ENCODE peak calls at places on chromosome 7, in six cellular contexts. One of them, this sample, is unnamed.
A peak's percentile ranks its signal among the peaks of the same experiment; 100 is the strongest.

GRCh38 chr7:28481131-28481926 is 69.0 kb downstream of the CREB5 start:
- DNase-seq in CD8-positive, alpha-beta T cell: no peak
- DNase-seq in heart left ventricle: no peak
- DNase-seq in uterus: no peak
- DNase-seq in A549: no peak
- DNase-seq in neural progenitor cell: peak; percentile 59
- DNase-seq in this sample: no peak

GRCh38 chr7:92352009-92352408 is 95.3 kb upstream of the GATAD1 start:
- DNase-seq in CD8-positive, alpha-beta T cell: no peak
- DNase-seq in heart left ventricle: no peak
- DNase-seq in uterus: no peak
- DNase-seq in A549: no peak
- DNase-seq in neural progenitor cell: no peak
- DNase-seq in this sample: no peak

GRCh38 chr7:16634292-16634738 is 11.2 kb downstream of the ANKMY2 start:
- DNase-seq in CD8-positive, alpha-beta T cell: no peak
- DNase-seq in heart left ventricle: no peak
- DNase-seq in uterus: peak; percentile 23
- DNase-seq in A549: no peak
- DNase-seq in neural progenitor cell: no peak
- DNase-seq in this sample: no peak

GRCh38 chr7:137017221-137017620 is 148.8 kb downstream of the CHRM2 start:
- DNase-seq in CD8-positive, alpha-beta T cell: no peak
- DNase-seq in heart left ventricle: no peak
- DNase-seq in uterus: no peak
- DNase-seq in A549: no peak
- DNase-seq in neural progenitor cell: no peak
- DNase-seq in this sample: no peak

GRCh38 chr7:44959433-44959951 is 19.3 kb downstream of the MYO1G start:
- DNase-seq in CD8-positive, alpha-beta T cell: no peak
- DNase-seq in heart left ventricle: no peak
- DNase-seq in uterus: no peak
- DNase-seq in A549: no peak
- DNase-seq in neural progenitor cell: no peak
- DNase-seq in this sample: no peak

GRCh38 chr7:25025218-25025671 is 45.3 kb upstream of the OSBPL3 start:
- DNase-seq in CD8-positive, alpha-beta T cell: no peak
- DNase-seq in heart left ventricle: no peak
- DNase-seq in uterus: no peak
- DNase-seq in A549: no peak
- DNase-seq in neural progenitor cell: no peak
- DNase-seq in this sample: no peak

GRCh38 chr7:35617076-35617475 is 77.9 kb downstream of the HERPUD2 start:
- DNase-seq in CD8-positive, alpha-beta T cell: no peak
- DNase-seq in heart left ventricle: no peak
- DNase-seq in uterus: no peak
- DNase-seq in A549: no peak
- DNase-seq in neural progenitor cell: no peak
- DNase-seq in this sample: no peak

GRCh38 chr7:33619264-33619663 is 286.1 kb upstream of the BMPER start:
- DNase-seq in CD8-positive, alpha-beta T cell: no peak
- DNase-seq in heart left ventricle: no peak
- DNase-seq in uterus: no peak
- DNase-seq in A549: no peak
- DNase-seq in neural progenitor cell: no peak
- DNase-seq in this sample: no peak

GRCh38 chr7:128454808-128455555 is 696 bp upstream of the HILPDA start:
- DNase-seq in CD8-positive, alpha-beta T cell: no peak
- DNase-seq in heart left ventricle: no peak
- DNase-seq in uterus: no peak
- DNase-seq in A549: no peak
- DNase-seq in neural progenitor cell: peak; percentile 24
- DNase-seq in this sample: no peak

GRCh38 chr7:86815556-86815955 is 171.8 kb downstream of the GRM3 start:
- DNase-seq in CD8-positive, alpha-beta T cell: no peak
- DNase-seq in heart left ventricle: no peak
- DNase-seq in uterus: no peak
- DNase-seq in A549: no peak
- DNase-seq in neural progenitor cell: no peak
- DNase-seq in this sample: no peak

GRCh38 chr7:37198188-37198905 is 250.3 kb downstream of the ELMO1 start:
- DNase-seq in CD8-positive, alpha-beta T cell: no peak
- DNase-seq in heart left ventricle: no peak
- DNase-seq in uterus: no peak
- DNase-seq in A549: no peak
- DNase-seq in neural progenitor cell: no peak
- DNase-seq in this sample: no peak

GRCh38 chr7:54015251-54015650 is 526.9 kb upstream of the VSTM2A start:
- DNase-seq in CD8-positive, alpha-beta T cell: no peak
- DNase-seq in heart left ventricle: no peak
- DNase-seq in uterus: no peak
- DNase-seq in A549: no peak
- DNase-seq in neural progenitor cell: peak; percentile 23
- DNase-seq in this sample: no peak

GRCh38 chr7:111184960-111185359 is 94.0 kb downstream of the LRRN3 start:
- DNase-seq in CD8-positive, alpha-beta T cell: no peak
- DNase-seq in heart left ventricle: no peak
- DNase-seq in uterus: no peak
- DNase-seq in A549: no peak
- DNase-seq in neural progenitor cell: no peak
- DNase-seq in this sample: no peak

GRCh38 chr7:99380032-99380822 is 5.7 kb downstream of the ARPC1B start:
- DNase-seq in CD8-positive, alpha-beta T cell: peak; percentile 38
- DNase-seq in heart left ventricle: peak; percentile 63
- DNase-seq in uterus: no peak
- DNase-seq in A549: no peak
- DNase-seq in neural progenitor cell: no peak
- DNase-seq in this sample: peak; percentile 65

GRCh38 chr7:150514748-150515222 is at the start of gene GIMAP7:
- DNase-seq in CD8-positive, alpha-beta T cell: peak; percentile 73
- DNase-seq in heart left ventricle: peak; percentile 38
- DNase-seq in uterus: no peak
- DNase-seq in A549: no peak
- DNase-seq in neural progenitor cell: no peak
- DNase-seq in this sample: no peak

GRCh38 chr7:156897673-156898072 is 4.7 kb upstream of the LMBR1 start:
- DNase-seq in CD8-positive, alpha-beta T cell: no peak
- DNase-seq in heart left ventricle: no peak
- DNase-seq in uterus: no peak
- DNase-seq in A549: no peak
- DNase-seq in neural progenitor cell: no peak
- DNase-seq in this sample: no peak

GRCh38 chr7:132095111-132095765 is 481.0 kb downstream of the PLXNA4 start:
- DNase-seq in CD8-positive, alpha-beta T cell: no peak
- DNase-seq in heart left ventricle: no peak
- DNase-seq in uterus: no peak
- DNase-seq in A549: no peak
- DNase-seq in neural progenitor cell: no peak
- DNase-seq in this sample: no peak

GRCh38 chr7:39734605-39735004 is 111.2 kb downstream of the RALA start:
- DNase-seq in CD8-positive, alpha-beta T cell: no peak
- DNase-seq in heart left ventricle: no peak
- DNase-seq in uterus: no peak
- DNase-seq in A549: no peak
- DNase-seq in neural progenitor cell: no peak
- DNase-seq in this sample: no peak

GRCh38 chr7:128791968-128792319 is at the start of gene CCDC136:
- DNase-seq in CD8-positive, alpha-beta T cell: no peak
- DNase-seq in heart left ventricle: no peak
- DNase-seq in uterus: no peak
- DNase-seq in A549: no peak
- DNase-seq in neural progenitor cell: no peak
- DNase-seq in this sample: no peak

GRCh38 chr7:131959106-131959812 is 402.8 kb upstream of the PODXL start:
- DNase-seq in CD8-positive, alpha-beta T cell: no peak
- DNase-seq in heart left ventricle: peak; percentile 28
- DNase-seq in uterus: no peak
- DNase-seq in A549: no peak
- DNase-seq in neural progenitor cell: peak; percentile 48
- DNase-seq in this sample: no peak

DNA sequence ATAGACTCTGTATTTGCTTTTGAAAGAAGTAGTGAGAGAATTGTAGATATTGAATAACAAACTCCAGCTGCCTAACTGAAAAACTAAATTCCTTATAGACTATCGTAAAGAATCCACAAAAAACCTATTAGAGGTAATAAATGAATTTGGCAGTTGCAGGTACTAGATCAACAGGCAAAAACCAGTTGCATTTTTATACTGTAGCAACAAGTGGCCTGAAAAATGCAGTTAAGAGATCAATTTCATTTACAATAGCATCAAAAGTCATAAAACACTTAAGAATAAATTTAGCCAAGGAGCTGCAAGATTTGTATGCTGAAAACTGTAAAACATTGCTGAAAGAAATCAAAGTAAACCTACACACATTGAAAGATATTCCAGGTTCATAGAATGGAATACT is 70.3 kb downstream of the GALNT11 start:
- DNase-seq in CD8-positive, alpha-beta T cell: no peak
- DNase-seq in heart left ventricle: no peak
- DNase-seq in uterus: no peak
- DNase-seq in A549: no peak
- DNase-seq in neural progenitor cell: no peak
- DNase-seq in this sample: no peak
- TF ChIP-seq CTCF in CD8-positive, alpha-beta T cell: no peak
- TF ChIP-seq CTCF in heart left ventricle: no peak
- TF ChIP-seq CTCF in uterus: no peak
- TF ChIP-seq CTCF in A549: no peak
- TF ChIP-seq CTCF in neural progenitor cell: no peak
- TF ChIP-seq CTCF in this sample: no peak

DNA sequence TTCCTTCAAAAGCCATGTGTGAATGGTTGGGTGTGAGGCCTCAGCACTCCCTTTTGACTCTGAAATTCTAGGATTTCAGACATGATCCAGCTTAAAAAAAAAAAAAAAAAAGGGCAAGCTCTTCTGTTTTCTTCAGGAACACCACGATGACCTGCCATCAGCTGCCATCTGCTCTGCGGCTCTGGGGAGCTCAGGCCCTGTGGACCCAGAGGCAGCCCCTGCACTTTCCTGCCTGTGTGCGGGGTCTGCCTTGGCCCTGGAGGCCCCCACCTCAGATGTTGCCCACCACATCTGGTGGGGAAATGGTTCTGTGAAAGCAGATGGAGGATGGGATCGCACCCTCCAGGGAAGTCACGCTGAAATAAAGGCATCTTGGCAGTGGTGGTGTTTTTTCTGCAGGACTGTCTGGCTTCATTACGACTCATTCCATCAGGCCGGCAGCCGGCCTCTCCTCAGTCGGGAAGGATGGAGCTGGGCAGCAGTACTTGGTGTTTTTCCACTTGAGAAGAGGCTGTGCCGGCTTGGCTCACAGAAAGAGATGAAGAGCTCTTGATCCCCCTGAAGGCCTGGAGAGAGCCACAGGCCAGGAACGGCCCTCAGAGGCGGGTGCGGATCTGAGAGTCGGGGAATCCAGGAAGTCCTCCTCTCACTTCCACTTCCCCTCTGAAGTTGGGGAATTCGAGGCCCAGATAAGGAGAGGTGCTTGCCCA is 66.1 kb upstream of the AQP1 start:
- DNase-seq in CD8-positive, alpha-beta T cell: no peak
- DNase-seq in heart left ventricle: peak; percentile 57
- DNase-seq in uterus: peak; percentile 57
- DNase-seq in A549: no peak
- DNase-seq in neural progenitor cell: no peak
- DNase-seq in this sample: peak; percentile 83
- H3K4me1 ChIP-seq in CD8-positive, alpha-beta T cell: no peaks in the 10 kb centered on the region
- H3K4me1 ChIP-seq in heart left ventricle: peaks cover 20% of the 10 kb centered on the region
- H3K4me1 ChIP-seq in uterus: peaks cover 5% of the 10 kb centered on the region
- H3K4me1 ChIP-seq in A549: peaks cover 5% of the 10 kb centered on the region
- H3K4me1 ChIP-seq in neural progenitor cell: no peaks in the 10 kb centered on the region
- H3K4me1 ChIP-seq in this sample: peaks cover 40% of the 10 kb centered on the region

GRCh38 chr7:102080371-102081243 is 206.1 kb upstream of the SH2B2 start:
- DNase-seq in CD8-positive, alpha-beta T cell: no peak
- DNase-seq in heart left ventricle: no peak
- DNase-seq in uterus: peak; percentile 3
- DNase-seq in A549: no peak
- DNase-seq in neural progenitor cell: no peak
- DNase-seq in this sample: no peak
- H3K4me3 ChIP-seq in CD8-positive, alpha-beta T cell: no peak overlapping the region
- H3K4me3 ChIP-seq in heart left ventricle: no peak overlapping the region
- H3K4me3 ChIP-seq in uterus: no peak overlapping the region
- H3K4me3 ChIP-seq in A549: no peak overlapping the region
- H3K4me3 ChIP-seq in neural progenitor cell: no peak overlapping the region
- H3K4me3 ChIP-seq in this sample: no peak overlapping the region

GRCh38 chr7:133741078-133741477 is 386.1 kb upstream of the LRGUK start:
- DNase-seq in CD8-positive, alpha-beta T cell: no peak
- DNase-seq in heart left ventricle: no peak
- DNase-seq in uterus: no peak
- DNase-seq in A549: no peak
- DNase-seq in neural progenitor cell: no peak
- DNase-seq in this sample: no peak

GRCh38 chr7:133744451-133744850 is 382.7 kb upstream of the LRGUK start:
- DNase-seq in CD8-positive, alpha-beta T cell: no peak
- DNase-seq in heart left ventricle: no peak
- DNase-seq in uterus: no peak
- DNase-seq in A549: no peak
- DNase-seq in neural progenitor cell: no peak
- DNase-seq in this sample: no peak

GRCh38 chr7:133739817-133740216 is 387.3 kb upstream of the LRGUK start:
- DNase-seq in CD8-positive, alpha-beta T cell: no peak
- DNase-seq in heart left ventricle: no peak
- DNase-seq in uterus: no peak
- DNase-seq in A549: no peak
- DNase-seq in neural progenitor cell: no peak
- DNase-seq in this sample: no peak

GRCh38 chr7:133741703-133742102 is 385.4 kb upstream of the LRGUK start:
- DNase-seq in CD8-positive, alpha-beta T cell: no peak
- DNase-seq in heart left ventricle: no peak
- DNase-seq in uterus: no peak
- DNase-seq in A549: no peak
- DNase-seq in neural progenitor cell: no peak
- DNase-seq in this sample: no peak

GRCh38 chr7:133742709-133743538 is 384.2 kb upstream of the LRGUK start:
- DNase-seq in CD8-positive, alpha-beta T cell: no peak
- DNase-seq in heart left ventricle: no peak
- DNase-seq in uterus: no peak
- DNase-seq in A549: no peak
- DNase-seq in neural progenitor cell: peak; percentile 18
- DNase-seq in this sample: no peak
- TF ChIP-seq CTCF in CD8-positive, alpha-beta T cell: no peak
- TF ChIP-seq CTCF in heart left ventricle: no peak
- TF ChIP-seq CTCF in uterus: no peak
- TF ChIP-seq CTCF in A549: peak; percentile 65
- TF ChIP-seq CTCF in neural progenitor cell: peak; percentile 63
- TF ChIP-seq CTCF in this sample: no peak

GRCh38 chr7:47482013-47482761 is 99.7 kb downstream of the TNS3 start:
- DNase-seq in CD8-positive, alpha-beta T cell: no peak
- DNase-seq in heart left ventricle: peak; percentile 83
- DNase-seq in uterus: peak; percentile 50
- DNase-seq in A549: no peak
- DNase-seq in neural progenitor cell: no peak
- DNase-seq in this sample: peak; percentile 44
- H3K4me1 ChIP-seq in CD8-positive, alpha-beta T cell: no peaks in the 10 kb centered on the region
- H3K4me1 ChIP-seq in heart left ventricle: peaks cover 64% of the 10 kb centered on the region
- H3K4me1 ChIP-seq in uterus: no peaks in the 10 kb centered on the region
- H3K4me1 ChIP-seq in A549: peaks cover 100% of the 10 kb centered on the region
- H3K4me1 ChIP-seq in neural progenitor cell: peaks cover 45% of the 10 kb centered on the region
- H3K4me1 ChIP-seq in this sample: peaks cover 12% of the 10 kb centered on the region